ENCODE peak calls at places on chromosomes 2 and 18, in six cellular contexts. A is endodermal cell, G is K562, L is hepatocyte, T is psoas muscle, D is SK-N-SH. O is an unnamed sample.

GRCh38 chr2:35606394-35606793 is 749.2 kb upstream of the CRIM1 start:
- DNase-seq in D (no peak), T (no peak), L (no peak), G (no peak), A (no peak), O (no peak)

GRCh38 chr2:196931555-196931954 is 5.0 kb upstream of the PGAP1 start:
- DNase-seq in A (no peak), D (no peak), L (no peak), G (no peak), T (no peak), O (no peak)

GRCh38 chr2:85390941-85391669 is 19.1 kb downstream of the CAPG start:
- DNase-seq in G (peak; percentile 79), T (peak; percentile 81), L (peak; percentile 73), A (peak; percentile 96), D (peak; percentile 60), O (no peak)

GRCh38 chr2:212327171-212327809 is 211.3 kb downstream of the ERBB4 start:
- DNase-seq in D (no peak), A (no peak), T (no peak), L (no peak), G (no peak), O (no peak)

GRCh38 chr2:5798083-5798482 is 105.9 kb downstream of the SOX11 start:
- DNase-seq in D (no peak), G (no peak), L (no peak), A (no peak), T (no peak), O (peak; percentile 4)

GRCh38 chr2:55616509-55617159 is 788 bp downstream of the PPP4R3B start:
- DNase-seq in L (peak; percentile 74), G (peak; percentile 30), D (peak; percentile 44), A (peak; percentile 63), T (no peak), O (peak; percentile 24)

GRCh38 chr18:48003426-48004349 is 73.2 kb upstream of the SMAD2 start:
- DNase-seq in D (no peak), A (no peak), G (no peak), L (no peak), T (no peak), O (no peak)

GRCh38 chr2:98134138-98134537 is 47.2 kb downstream of the VWA3B start:
- DNase-seq in A (peak; percentile 62), T (peak; percentile 64), G (no peak), D (no peak), L (no peak), O (no peak)

GRCh38 chr2:177633910-177634294 is 241.3 kb downstream of the AGPS start:
- DNase-seq in T (no peak), L (no peak), G (no peak), A (no peak), D (no peak), O (no peak)

GRCh38 chr18:25349926-25350560 is 1.9 kb downstream of the ZNF521 start:
- DNase-seq in G (no peak), L (peak; percentile 31), A (no peak), D (peak; percentile 58), T (peak; percentile 63), O (no peak)

GRCh38 chr2:22282215-22282614 is 1102.8 kb upstream of the KLHL29 start:
- DNase-seq in D (no peak), A (no peak), L (peak; percentile 7), G (no peak), T (no peak), O (no peak)

GRCh38 chr2:189300917-189301316 is 121.4 kb upstream of the COL5A2 start:
- DNase-seq in D (no peak), T (no peak), A (no peak), L (no peak), G (no peak), O (no peak)

GRCh38 chr2:119455066-119455718 is 23.5 kb downstream of the TMEM37 start:
- DNase-seq in A (no peak), L (no peak), G (no peak), D (no peak), T (no peak), O (no peak)

GRCh38 chr2:130187268-130187667 is 5.2 kb downstream of the MZT2B start:
- DNase-seq in T (no peak), A (no peak), G (no peak), L (no peak), D (no peak), O (no peak)

GRCh38 chr2:171652411-171652775 is 34.9 kb upstream of the DYNC1I2 start:
- DNase-seq in A (no peak), L (no peak), G (no peak), T (no peak), D (no peak), O (no peak)

GRCh38 chr2:159906315-159906714 is 108.3 kb upstream of the CD302 start:
- DNase-seq in A (no peak), T (no peak), G (no peak), L (peak; percentile 58), D (no peak), O (no peak)

GRCh38 chr2:159904127-159904564 is 106.1 kb upstream of the CD302 start:
- DNase-seq in D (no peak), T (no peak), G (no peak), A (no peak), L (no peak), O (no peak)

GRCh38 chr2:159903404-159904126 is 105.6 kb upstream of the CD302 start:
- DNase-seq in G (no peak), L (no peak), D (no peak), A (no peak), T (peak; percentile 51), O (no peak)

GRCh38 chr2:159905901-159906300 is 107.9 kb upstream of the CD302 start:
- DNase-seq in A (no peak), D (no peak), T (no peak), G (no peak), L (no peak), O (no peak)

DNA sequence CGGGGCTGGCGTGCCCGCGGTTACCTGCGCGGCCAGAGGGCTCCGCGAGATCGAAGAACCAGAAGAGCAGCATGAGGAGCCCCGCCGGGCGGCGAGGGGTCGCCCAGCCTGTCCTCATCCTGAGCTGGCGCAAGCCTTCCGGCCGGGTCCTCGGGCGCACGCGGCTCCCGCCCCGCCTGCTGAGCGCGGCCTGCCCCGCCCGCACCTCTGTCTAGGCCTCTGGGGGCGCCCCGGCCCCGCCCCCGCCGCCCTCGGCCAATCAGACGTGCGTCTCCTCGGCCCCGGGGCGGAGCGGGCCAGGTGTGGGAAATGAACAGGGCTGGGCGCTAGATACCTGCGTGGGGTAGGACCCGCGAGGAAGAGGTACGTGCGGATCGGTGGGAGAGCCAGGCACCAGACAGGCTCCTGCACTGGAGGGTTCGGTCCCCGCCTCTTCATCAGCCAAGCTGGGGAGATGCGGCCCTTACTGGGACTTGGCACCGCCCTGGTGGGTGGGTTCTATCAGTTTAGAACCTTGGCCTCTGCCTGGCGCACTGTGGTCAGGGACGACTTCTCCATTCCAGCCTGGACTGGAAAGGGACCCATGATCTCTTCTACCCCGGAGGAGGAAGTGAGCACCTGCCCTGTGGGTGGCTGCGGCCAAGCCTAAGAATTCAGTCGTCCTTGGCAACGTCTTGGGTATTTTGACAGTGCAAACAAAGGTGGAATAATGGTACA is 106.7 kb upstream of the CD302 start:
- DNase-seq in G (peak; percentile 86), T (peak; percentile 69), A (peak; percentile 93), D (no peak), L (peak; percentile 80), O (no peak)
- H3K4me3 ChIP-seq in G (peak within 1 kb of the TSS; percentile 15), T (peak within 1 kb of the TSS; percentile 66), A (no peak within 1 kb of the TSS), D (no peak within 1 kb of the TSS), L (no peak within 1 kb of the TSS), O (peak within 1 kb of the TSS; percentile 25)

GRCh38 chr2:53635681-53636080 is 131.9 kb upstream of the CHAC2 start:
- DNase-seq in L (no peak), T (no peak), D (no peak), A (no peak), G (no peak), O (no peak)

GRCh38 chr2:53641290-53641689 is 126.3 kb upstream of the CHAC2 start:
- DNase-seq in D (no peak), L (no peak), A (no peak), T (no peak), G (no peak), O (no peak)

GRCh38 chr2:53636616-53637015 is 131.0 kb upstream of the CHAC2 start:
- DNase-seq in L (no peak), T (no peak), A (no peak), D (no peak), G (no peak), O (no peak)

GRCh38 chr2:53640466-53640865 is 127.1 kb upstream of the CHAC2 start:
- DNase-seq in D (no peak), A (no peak), G (no peak), L (no peak), T (no peak), O (no peak)
- H3K36me3 ChIP-seq in D (no peaks in the 10 kb centered on the region), A (no peaks in the 10 kb centered on the region), G (no peaks in the 10 kb centered on the region), L (no peaks in the 10 kb centered on the region), T (no peaks in the 10 kb centered on the region), O (no peaks in the 10 kb centered on the region)

DNA sequence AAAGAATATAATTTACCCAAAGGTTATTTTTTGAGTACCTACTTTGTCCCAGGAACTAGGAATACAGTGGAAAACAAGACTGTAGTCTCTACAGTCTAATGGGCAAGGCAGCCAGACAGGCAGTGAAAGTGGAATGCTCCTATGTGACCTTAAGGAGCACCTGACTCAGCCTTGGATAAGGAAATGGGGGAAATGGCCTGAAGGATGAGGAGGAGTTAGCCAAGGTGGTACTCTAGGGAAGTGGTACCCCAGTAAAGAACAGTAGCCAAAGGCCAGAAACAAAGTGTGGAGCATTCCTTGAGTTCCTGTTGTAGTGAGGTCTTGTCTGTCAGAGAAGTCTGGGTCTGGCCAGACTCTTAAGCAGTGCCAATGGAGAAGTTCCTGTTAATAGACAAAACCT is 6.0 kb downstream of the ZNF397 start:
- DNase-seq in G (no peak), D (no peak), A (no peak), L (no peak), T (no peak), O (no peak)
- H3K4me3 ChIP-seq in G (no peak overlapping the region), D (no peak overlapping the region), A (peak overlapping the region; percentile 64), L (no peak overlapping the region), T (no peak overlapping the region), O (no peak overlapping the region)

DNA sequence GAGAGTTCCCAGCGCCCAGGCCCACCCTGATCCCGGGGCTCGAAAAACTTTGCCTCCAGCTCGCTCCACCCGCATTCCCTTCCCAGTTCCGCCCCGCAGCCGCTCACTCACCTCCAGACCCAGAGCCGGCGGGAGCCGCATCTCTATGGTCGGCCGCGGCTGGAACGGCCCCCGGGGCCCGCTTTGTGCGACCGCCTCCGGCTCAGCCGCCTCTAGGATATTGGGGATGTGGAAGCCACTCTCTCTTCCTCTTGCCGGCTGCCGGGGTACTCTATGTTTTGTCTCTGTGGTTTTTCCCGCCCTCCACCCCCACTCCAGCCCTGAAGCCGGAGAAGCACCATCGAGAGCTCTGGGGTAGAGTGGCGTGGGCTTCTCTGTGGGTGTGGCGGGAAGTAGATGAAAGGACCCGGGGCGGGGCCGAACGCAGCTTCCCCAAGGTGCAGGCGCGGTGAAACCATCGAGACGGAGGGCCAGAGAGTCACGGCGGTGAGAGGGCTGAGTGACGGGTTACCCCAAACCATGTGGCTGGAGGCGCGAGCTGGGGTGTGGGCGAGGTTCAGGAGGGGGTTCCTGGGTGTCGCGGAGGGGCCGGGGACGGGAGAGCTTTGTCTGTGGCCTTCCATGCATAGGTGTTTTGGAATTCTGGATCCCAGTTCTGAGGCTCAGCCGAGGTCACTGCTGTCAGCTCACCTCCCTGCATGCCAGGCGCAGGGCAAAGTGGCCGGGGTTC is at the start of the genes BCS1L and ZNF142:
- DNase-seq in L (peak; percentile 94), D (peak; percentile 96), G (peak; percentile 87), A (peak; percentile 97), T (peak; percentile 95), O (peak; percentile 45)
- H3K36me3 ChIP-seq in L (no peaks in the 10 kb centered on the region), D (peaks cover 40% of the 10 kb centered on the region), G (peaks cover 71% of the 10 kb centered on the region), A (peaks cover 63% of the 10 kb centered on the region), T (no peaks in the 10 kb centered on the region), O (peaks cover 25% of the 10 kb centered on the region)

GRCh38 chr18:8706981-8707940 is 1.9 kb downstream of the MTCL1 start:
- DNase-seq in D (peak; percentile 67), G (no peak), T (peak; percentile 56), A (peak; percentile 89), L (peak; percentile 78), O (no peak)
- H3K4me3 ChIP-seq in D (peak overlapping the region; percentile 83), G (no peak overlapping the region), T (peak overlapping the region; percentile 85), A (peak overlapping the region; percentile 76), L (peak overlapping the region; percentile 73), O (peak overlapping the region; percentile 89)

O was measured in BJ.